ENCODE peak calls at places on chromosomes 1 and 21, in eight cellular contexts. X is AG04450, A is heart left ventricle, H is K562, V is testis, T is Peyer's patch, U is heart right ventricle, W is tibial artery. I is an unnamed sample.

GRCh38 chr21:33123396-33124120 is 53.6 kb downstream of the OLIG1 start:
- DNase-seq in V (no peak), T (no peak), W (no peak), H (no peak), X (no peak), U (no peak), A (no peak), I (no peak)

GRCh38 chr1:176466514-176466913 is 3.5 kb downstream of the PAPPA2 start:
- DNase-seq in X (no peak), H (peak), U (no peak), V (no peak), A (no peak), T (no peak), W (no peak), I (peak)

GRCh38 chr1:3674100-3675094 is 22.1 kb downstream of the TP73 start:
- DNase-seq in W (no peak), T (no peak), H (no peak), V (no peak), X (no peak), A (no peak), U (no peak), I (no peak)

GRCh38 chr1:180921891-180922636 is 9.4 kb downstream of the KIAA1614 start:
- DNase-seq in V (no peak), A (no peak), T (no peak), X (no peak), H (no peak), W (no peak), U (no peak), I (no peak)

GRCh38 chr1:78483903-78484302 is 6.9 kb upstream of the PTGFR start:
- DNase-seq in A (no peak), V (no peak), W (no peak), T (no peak), H (no peak), X (no peak), U (no peak), I (peak)

GRCh38 chr21:29201186-29201585 is 70.7 kb downstream of the MAP3K7CL start:
- DNase-seq in V (no peak), T (no peak), H (no peak), A (no peak), X (no peak), U (no peak), W (no peak), I (no peak)

GRCh38 chr1:196209265-196209664 is 399.0 kb downstream of the KCNT2 start:
- DNase-seq in A (peak), U (peak), V (no peak), W (no peak), H (no peak), T (no peak), X (no peak), I (no peak)

GRCh38 chr1:205373022-205373421 is 16.3 kb upstream of the KLHDC8A start:
- DNase-seq in V (peak), H (no peak), X (no peak), A (no peak), T (no peak), U (no peak), W (no peak), I (no peak)

GRCh38 chr1:235843458-235843857 is 23.2 kb downstream of the LYST start:
- DNase-seq in A (no peak), V (no peak), H (peak), X (no peak), W (no peak), U (no peak), T (no peak), I (peak)

GRCh38 chr21:15297829-15298228 is 233.0 kb upstream of the NRIP1 start:
- DNase-seq in X (no peak), A (no peak), W (no peak), H (no peak), U (no peak), T (no peak), V (no peak), I (no peak)

GRCh38 chr21:7951854-7952519 is 2569.4 kb upstream of the TPTE start:
- DNase-seq in W (no peak), U (no peak), A (no peak), T (no peak), H (no peak), X (no peak), V (no peak), I (no peak)

GRCh38 chr1:60427701-60428100 is 354.1 kb upstream of the C1orf87 start:
- DNase-seq in H (no peak), A (no peak), V (no peak), U (no peak), T (no peak), W (no peak), X (no peak), I (no peak)

GRCh38 chr1:95388041-95388440 is 154.0 kb downstream of the RWDD3 start:
- DNase-seq in W (no peak), A (no peak), U (no peak), X (no peak), T (no peak), H (no peak), V (no peak), I (no peak)

GRCh38 chr1:193542668-193543067 is 356.3 kb upstream of the B3GALT2 start:
- DNase-seq in V (no peak), W (no peak), U (no peak), T (no peak), A (no peak), X (no peak), H (no peak), I (no peak)

GRCh38 chr1:179021873-179022272 is 3.8 kb upstream of the FAM20B start:
- DNase-seq in X (no peak), T (no peak), W (no peak), H (no peak), A (no peak), U (no peak), V (peak), I (no peak)

GRCh38 chr1:85342177-85342576 is 65.7 kb upstream of the BCL10 start:
- DNase-seq in V (no peak), X (no peak), A (no peak), T (no peak), W (no peak), U (no peak), H (no peak), I (no peak)

GRCh38 chr1:186244825-186245224 is 130.2 kb downstream of the TPR start:
- DNase-seq in H (no peak), V (peak), A (no peak), U (no peak), W (no peak), T (no peak), X (no peak), I (peak)

GRCh38 chr1:208153386-208153785 is 90.8 kb downstream of the PLXNA2 start:
- DNase-seq in X (no peak), T (no peak), A (no peak), U (no peak), W (peak), H (no peak), V (no peak), I (no peak)

GRCh38 chr1:169043823-169044222 is 62.7 kb upstream of the ATP1B1 start:
- DNase-seq in W (no peak), H (no peak), A (no peak), U (no peak), T (no peak), V (no peak), X (no peak), I (no peak)

GRCh38 chr1:50424045-50424939 is 1.0 kb upstream of the DMRTA2 start:
- DNase-seq in X (no peak), U (no peak), W (no peak), V (no peak), H (no peak), A (no peak), T (no peak), I (no peak)

GRCh38 chr1:106207185-106207584 is 849.3 kb upstream of the PRMT6 start:
- DNase-seq in V (no peak), X (no peak), W (no peak), A (no peak), T (no peak), H (no peak), U (no peak), I (no peak)

GRCh38 chr1:173257805-173258204 is 50.7 kb upstream of the TNFSF4 start:
- DNase-seq in T (no peak), U (no peak), W (no peak), V (no peak), H (no peak), A (no peak), X (no peak), I (no peak)

GRCh38 chr1:211687462-211688215 is 12.2 kb upstream of the NEK2 start:
- DNase-seq in H (no peak), X (no peak), V (no peak), W (no peak), A (no peak), U (no peak), T (no peak), I (no peak)

GRCh38 chr1:24279590-24280232 is 39.4 kb upstream of the GRHL3 start:
- DNase-seq in H (no peak), X (no peak), T (no peak), W (no peak), A (no peak), U (no peak), V (no peak), I (no peak)

GRCh38 chr21:44914176-44914874 is 6.4 kb downstream of the ITGB2 start:
- DNase-seq in U (no peak), T (no peak), W (no peak), A (no peak), V (no peak), H (no peak), X (no peak), I (no peak)

GRCh38 chr1:198231776-198232175 is 75.0 kb downstream of the NEK7 start:
- DNase-seq in H (no peak), W (no peak), V (no peak), A (no peak), U (no peak), X (no peak), T (no peak), I (no peak)

GRCh38 chr1:187842406-187843165 is 1013.8 kb downstream of the PLA2G4A start:
- DNase-seq in H (no peak), T (no peak), A (peak), U (peak), V (no peak), X (no peak), W (no peak), I (no peak)

GRCh38 chr1:156804572-156805243 is 11.9 kb downstream of the SH2D2A start:
- DNase-seq in H (no peak), V (no peak), T (no peak), U (no peak), W (peak), A (no peak), X (no peak), I (peak)

GRCh38 chr1:95308276-95308675 is 74.3 kb downstream of the RWDD3 start:
- DNase-seq in T (no peak), W (no peak), U (no peak), V (no peak), X (no peak), H (no peak), A (no peak), I (no peak)

GRCh38 chr1:185860316-185860715 is 126.1 kb downstream of the HMCN1 start:
- DNase-seq in W (no peak), T (no peak), A (no peak), X (no peak), U (no peak), H (no peak), V (no peak), I (no peak)

GRCh38 chr1:98034505-98034904 is 113.7 kb upstream of the DPYD start:
- DNase-seq in H (no peak), W (no peak), A (no peak), T (no peak), V (no peak), U (no peak), X (no peak), I (no peak)

GRCh38 chr1:155186266-155186954 is 12.8 kb downstream of the TRIM46 start:
- DNase-seq in U (no peak), H (no peak), V (no peak), W (no peak), X (no peak), T (peak), A (no peak), I (no peak)

DNA sequence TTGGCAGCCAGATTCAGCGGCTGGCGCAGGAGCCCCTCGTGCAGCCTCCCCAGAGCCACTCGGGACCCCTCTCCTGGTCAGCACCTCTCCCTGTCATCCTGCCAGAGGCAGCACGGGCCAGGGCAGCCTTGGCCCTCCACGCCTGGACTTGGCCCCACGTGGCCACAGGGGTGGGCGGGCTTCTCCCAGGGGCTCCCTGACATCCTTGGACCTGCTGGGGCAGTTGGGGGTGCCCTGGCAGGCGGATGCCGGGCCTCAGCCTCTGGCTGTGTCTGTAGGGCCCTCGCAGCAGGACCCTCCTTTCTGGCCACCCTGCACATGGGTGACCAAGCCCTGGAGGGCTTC is 60.2 kb downstream of the MORN1 start:
- DNase-seq in U (no peak), T (no peak), A (no peak), W (no peak), X (no peak), H (no peak), V (no peak), I (no peak)
- H3K27ac ChIP-seq in U (no peak), T (no peak), A (no peak), W (peak), X (peak), H (no peak), V (peak), I (no peak)

GRCh38 chr1:14784790-14785773 is 186.6 kb downstream of the KAZN start:
- DNase-seq in V (peak), W (no peak), X (no peak), U (no peak), H (peak), T (no peak), A (no peak), I (no peak)

GRCh38 chr1:14786104-14786675 is 187.7 kb downstream of the KAZN start:
- DNase-seq in A (no peak), W (no peak), U (no peak), X (no peak), T (no peak), H (no peak), V (no peak), I (no peak)

GRCh38 chr1:14790967-14791366 is 192.5 kb downstream of the KAZN start:
- DNase-seq in U (no peak), A (no peak), V (no peak), H (no peak), T (no peak), W (no peak), X (no peak), I (no peak)

GRCh38 chr1:14787604-14788003 is 189.1 kb downstream of the KAZN start:
- DNase-seq in X (no peak), V (no peak), U (no peak), A (no peak), H (no peak), W (no peak), T (no peak), I (no peak)

DNA sequence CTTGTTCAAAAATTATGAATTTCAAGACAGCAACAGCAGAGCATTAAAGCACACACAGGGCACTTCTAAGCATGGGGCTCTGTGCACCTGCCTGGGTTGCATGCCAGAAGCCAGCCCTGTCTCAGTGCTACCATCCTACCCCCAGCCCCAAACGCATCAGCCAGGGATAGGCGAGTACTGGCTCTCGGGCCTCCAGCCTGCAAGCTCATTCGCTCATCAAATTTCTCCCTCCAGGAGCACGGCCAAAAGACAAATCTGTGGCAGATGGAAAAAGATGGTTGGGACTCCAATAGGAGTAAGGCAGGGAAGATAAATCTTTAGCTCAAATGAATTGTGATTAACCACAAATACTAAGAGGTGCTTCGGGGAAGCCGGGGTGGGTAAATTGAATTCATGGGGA is 189.6 kb downstream of the KAZN start:
- DNase-seq in X (no peak), H (no peak), U (no peak), T (no peak), A (no peak), V (no peak), W (no peak), I (no peak)
- TF ChIP-seq CTCF in X (no peak), H (no peak), U (no peak), T (no peak), A (no peak), V (no peak), W (no peak), I (no peak)

DNA sequence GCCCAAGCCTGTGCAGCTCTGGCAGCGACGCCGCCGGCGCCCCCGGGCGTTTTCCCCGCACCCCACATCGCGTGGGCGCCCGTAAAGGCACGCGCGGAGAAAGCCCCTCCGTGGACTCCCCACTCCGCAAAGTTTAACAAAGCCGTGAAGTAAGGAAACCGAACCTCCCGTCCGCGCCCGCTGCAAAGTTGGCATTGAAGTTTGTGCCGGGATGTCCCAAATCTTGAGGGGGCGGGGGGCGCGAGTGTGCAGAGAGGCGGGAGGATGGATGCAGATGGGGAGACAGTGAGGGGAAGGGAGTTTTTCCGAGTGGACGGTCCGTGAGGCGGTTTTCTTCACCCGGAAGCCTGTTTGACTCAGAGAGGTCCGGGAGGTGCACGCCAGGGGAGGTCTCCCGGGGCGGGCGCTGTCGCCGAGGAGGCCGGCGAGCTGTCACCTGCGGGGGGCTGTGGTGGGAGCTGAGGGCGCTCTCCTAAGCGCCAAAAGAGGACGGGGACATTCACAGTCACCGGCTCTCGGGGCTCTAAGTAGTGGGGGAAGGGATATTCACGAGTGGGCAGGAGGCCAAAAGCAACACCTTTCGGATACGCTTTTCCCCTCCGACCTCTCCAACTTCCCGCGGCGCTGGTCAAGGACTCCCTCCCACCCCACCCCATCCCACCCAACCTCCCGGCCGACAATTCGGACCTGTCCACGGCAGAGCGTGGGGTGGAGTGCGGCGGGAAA is 1.3 kb downstream of the WLS start:
- DNase-seq in W (peak), T (peak), A (peak), H (no peak), V (peak), U (peak), X (no peak), I (peak)
- H3K4me3 ChIP-seq in W (peak), T (peak), A (peak), H (no peak), V (peak), U (peak), X (peak), I (peak)

DNA sequence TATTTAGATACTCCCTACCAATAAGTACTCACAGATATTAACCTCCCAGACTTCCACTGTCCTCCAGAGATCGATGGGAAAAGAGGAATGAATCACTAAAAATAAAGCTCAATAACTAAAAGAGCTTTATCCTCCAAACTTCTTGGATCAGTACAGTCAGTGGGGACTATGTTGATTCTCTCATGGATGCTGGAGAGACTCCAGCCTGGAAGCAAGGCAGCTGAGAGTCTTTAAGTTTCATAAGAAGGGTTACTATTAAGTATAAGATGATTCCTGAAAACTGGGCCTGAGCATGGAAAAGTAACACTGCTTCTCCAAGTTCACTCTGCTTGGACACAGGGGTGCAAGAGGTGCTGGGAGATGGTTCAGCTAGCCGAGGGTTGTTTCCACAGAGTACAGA is 6.2 kb upstream of the DDR2 start:
- DNase-seq in X (no peak), T (no peak), H (no peak), W (no peak), U (peak), V (no peak), A (peak), I (no peak)
- H3K27ac ChIP-seq in X (no peak), T (peak), H (no peak), W (peak), U (peak), V (peak), A (peak), I (no peak)

GRCh38 chr1:43814401-43814800 is 107.1 kb downstream of the ST3GAL3 start:
- DNase-seq in X (no peak), U (no peak), H (no peak), V (no peak), T (no peak), W (no peak), A (no peak), I (no peak)

GRCh38 chr1:43818691-43819090 is 111.4 kb downstream of the ST3GAL3 start:
- DNase-seq in X (no peak), U (no peak), T (no peak), H (no peak), W (no peak), A (no peak), V (no peak), I (no peak)

GRCh38 chr1:43819354-43819753 is 112.0 kb downstream of the ST3GAL3 start:
- DNase-seq in V (no peak), X (no peak), H (no peak), A (no peak), T (no peak), U (no peak), W (no peak), I (no peak)

GRCh38 chr1:43821471-43821870 is 112.1 kb upstream of the ARTN start:
- DNase-seq in X (no peak), W (no peak), H (no peak), A (no peak), U (no peak), T (no peak), V (no peak), I (no peak)

GRCh38 chr1:43817304-43817939 is 110.1 kb downstream of the ST3GAL3 start:
- DNase-seq in U (no peak), X (no peak), W (no peak), A (no peak), V (no peak), H (no peak), T (no peak), I (no peak)
- TF ChIP-seq CTCF in U (no peak), X (no peak), W (no peak), A (no peak), V (no peak), H (no peak), T (no peak), I (no peak)

GRCh38 chr1:100860397-100860991 is 34.1 kb downstream of the EXTL2 start:
- DNase-seq in W (no peak), T (no peak), V (peak), X (no peak), H (no peak), A (no peak), U (no peak), I (no peak)
- H3K4me3 ChIP-seq in W (no peak), T (no peak), V (no peak), X (no peak), H (no peak), A (no peak), U (no peak), I (no peak)